ENCODE peak calls at places on chromosomes 4 and X, in six cellular contexts. W, H, Q, B, Y and I are unnamed samples.

GRCh38 chrX:63470506-63470905 is 119.4 kb upstream of the SPIN4 start:
- DNase-seq in W (no peak), H (no peak), Q (no peak), B (no peak), Y (no peak), I (no peak)

GRCh38 chr4:176925962-176926361 is 133.2 kb upstream of the VEGFC start:
- DNase-seq in W (no peak), H (no peak), Q (no peak), B (no peak), Y (no peak), I (no peak)

GRCh38 chr4:19278665-19279064 is 973.0 kb upstream of the SLIT2 start:
- DNase-seq in W (no peak), H (no peak), Q (no peak), B (no peak), Y (no peak), I (no peak)

GRCh38 chr4:108891921-108892320 is 129.1 kb upstream of the ETNPPL start:
- DNase-seq in W (no peak), H (no peak), Q (no peak), B (no peak), Y (no peak), I (no peak)

GRCh38 chr4:151908734-151909497 is 148.1 kb upstream of the GATB start:
- DNase-seq in W (no peak), H (no peak), Q (no peak), B (peak; percentile 26), Y (no peak), I (no peak)

GRCh38 chr4:72186714-72187113 is 154.9 kb downstream of the NPFFR2 start:
- DNase-seq in W (no peak), H (no peak), Q (no peak), B (peak; percentile 6), Y (no peak), I (no peak)

GRCh38 chrX:10111364-10112148 is 45.2 kb upstream of the CLCN4 start:
- DNase-seq in W (no peak), H (no peak), Q (no peak), B (peak; percentile 48), Y (no peak), I (no peak)

GRCh38 chrX:22959204-22959920 is 40.4 kb upstream of the DDX53 start:
- DNase-seq in W (no peak), H (no peak), Q (no peak), B (no peak), Y (no peak), I (no peak)

GRCh38 chr4:40238700-40239548 is 42.1 kb downstream of the RHOH start:
- DNase-seq in W (no peak), H (no peak), Q (no peak), B (no peak), Y (no peak), I (no peak)

GRCh38 chrX:45769919-45770582 is 569.4 kb upstream of the DIPK2B start:
- DNase-seq in W (no peak), H (peak; percentile 15), Q (no peak), B (peak; percentile 65), Y (peak; percentile 85), I (no peak)

GRCh38 chrX:119763175-119763574 is 4.8 kb downstream of the SOWAHD start:
- DNase-seq in W (no peak), H (no peak), Q (no peak), B (no peak), Y (no peak), I (no peak)

GRCh38 chrX:30301977-30302376 is 7.2 kb downstream of the NR0B1 start:
- DNase-seq in W (no peak), H (no peak), Q (no peak), B (no peak), Y (no peak), I (no peak)

GRCh38 chr4:77579406-77580076 is 26.1 kb upstream of the CXCL13 start:
- DNase-seq in W (no peak), H (no peak), Q (no peak), B (no peak), Y (no peak), I (no peak)

GRCh38 chr4:161987611-161988010 is 176.2 kb downstream of the FSTL5 start:
- DNase-seq in W (no peak), H (no peak), Q (no peak), B (no peak), Y (no peak), I (no peak)

GRCh38 chr4:186693159-186693815 is 30.4 kb downstream of the FAT1 start:
- DNase-seq in W (no peak), H (no peak), Q (no peak), B (no peak), Y (peak; percentile 78), I (no peak)

GRCh38 chr4:37188100-37188499 is 56.4 kb upstream of the NWD2 start:
- DNase-seq in W (peak; percentile 57), H (no peak), Q (no peak), B (no peak), Y (no peak), I (no peak)

GRCh38 chrX:3599787-3600465 is 113.5 kb downstream of the PRKX start:
- DNase-seq in W (no peak), H (no peak), Q (no peak), B (no peak), Y (no peak), I (no peak)

GRCh38 chrX:54794795-54795194 is 3.3 kb downstream of the ITIH6 start:
- DNase-seq in W (no peak), H (no peak), Q (no peak), B (no peak), Y (no peak), I (no peak)

GRCh38 chrX:112731793-112732192 is 52.1 kb upstream of the LHFPL1 start:
- DNase-seq in W (no peak), H (no peak), Q (no peak), B (no peak), Y (no peak), I (no peak)

GRCh38 chr4:22502895-22503814 is 12.7 kb downstream of the ADGRA3 start:
- DNase-seq in W (no peak), H (no peak), Q (no peak), B (no peak), Y (no peak), I (no peak)

GRCh38 chr4:121728066-121728465 is 31.3 kb upstream of the ANXA5 start:
- DNase-seq in W (no peak), H (no peak), Q (no peak), B (no peak), Y (no peak), I (no peak)

GRCh38 chr4:130068072-130068471 is 972.1 kb downstream of the C4orf33 start:
- DNase-seq in W (no peak), H (no peak), Q (no peak), B (no peak), Y (no peak), I (no peak)

DNA sequence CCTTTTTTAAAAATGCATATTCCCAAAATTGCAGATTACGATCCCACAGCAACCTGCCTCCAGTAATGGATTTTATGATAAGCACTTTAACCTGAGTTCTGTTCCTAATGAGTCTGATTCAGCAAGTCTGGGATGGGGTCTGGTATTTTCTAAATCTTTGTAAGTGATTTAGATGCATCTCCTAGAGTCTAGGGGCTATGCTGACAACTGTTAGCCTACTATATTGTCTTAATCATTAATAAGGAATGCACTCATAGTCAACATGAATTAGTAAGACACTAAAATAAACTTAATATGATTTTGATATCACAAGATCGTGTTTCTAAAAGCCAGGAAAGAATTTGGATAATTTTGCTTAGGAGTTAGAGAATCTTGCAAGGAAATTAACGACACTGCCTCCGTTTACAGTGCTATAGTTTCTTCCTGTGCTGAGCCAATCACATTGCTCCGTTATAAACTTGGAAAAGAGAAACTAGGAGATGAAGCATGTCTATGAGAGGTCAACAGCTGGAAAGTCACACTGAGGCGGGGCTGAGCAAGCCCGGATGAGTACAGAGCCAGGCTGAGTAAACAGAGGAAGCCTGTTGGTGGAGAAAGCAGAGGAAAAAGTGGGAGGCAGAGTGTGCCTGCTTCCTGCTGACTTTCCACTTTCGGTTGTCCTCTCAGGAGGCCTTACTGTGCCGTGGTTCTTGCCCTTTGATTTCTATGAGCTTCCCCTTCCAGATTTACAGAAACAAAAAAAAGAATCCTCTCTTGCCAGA is 5.4 kb downstream of the SCARB2 start:
- DNase-seq in W (no peak), H (no peak), Q (no peak), B (no peak), Y (peak; percentile 78), I (peak; percentile 65)
- TF ChIP-seq CTCF in W (no peak), H (no peak), Q (no peak), B (no peak), Y (no peak), I (no peak)

DNA sequence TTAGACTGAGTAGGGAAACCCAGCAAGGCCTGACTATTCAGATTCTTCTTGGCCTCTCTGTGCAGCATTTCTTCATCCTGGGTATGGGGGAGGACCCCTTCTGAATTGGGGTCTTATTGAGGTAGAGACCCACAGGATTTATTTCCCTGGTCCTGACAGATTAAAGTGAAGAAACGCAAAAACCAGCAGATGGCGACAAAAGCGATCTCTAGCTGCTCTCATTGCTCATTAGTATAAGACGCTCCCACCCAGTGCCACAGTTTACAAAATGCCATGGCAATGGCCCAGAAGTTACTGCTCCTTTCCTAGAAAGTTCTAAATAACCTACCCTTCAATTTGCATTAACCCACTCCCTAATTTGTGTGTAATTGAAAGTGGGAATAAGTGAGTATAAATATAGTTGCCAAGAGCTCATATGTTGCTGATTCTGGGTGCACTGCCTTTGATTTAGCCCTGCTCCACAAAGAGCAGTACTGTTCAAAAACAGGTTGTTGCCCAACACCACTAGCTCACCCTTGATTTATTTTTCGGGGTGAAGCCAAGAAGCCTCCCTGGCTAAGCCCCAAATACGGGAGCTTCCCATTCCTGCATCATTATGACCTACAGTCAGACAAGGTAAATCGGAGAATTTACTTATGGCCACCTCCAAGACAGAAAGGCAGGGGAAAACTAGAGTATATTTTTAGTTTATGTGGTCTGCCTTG is 3.7 kb upstream of the BEX4 start:
- DNase-seq in W (peak; percentile 65), H (no peak), Q (peak; percentile 26), B (peak; percentile 25), Y (no peak), I (peak; percentile 45)
- TF ChIP-seq CTCF in W (peak; percentile 64), H (peak; percentile 58), Q (no peak), B (peak; percentile 31), Y (peak; percentile 46), I (no peak)

GRCh38 chrX:40323977-40324376 is 226.2 kb upstream of the BCOR start:
- DNase-seq in W (no peak), H (no peak), Q (no peak), B (no peak), Y (no peak), I (no peak)
- TF ChIP-seq CTCF in W (no peak), H (no peak), Q (no peak), B (no peak), Y (no peak), I (no peak)

GRCh38 chrX:86806786-86807185 is 658.5 kb downstream of the DACH2 start:
- DNase-seq in W (peak; percentile 28), H (no peak), Q (no peak), B (peak; percentile 6), Y (no peak), I (peak; percentile 4)
- TF ChIP-seq CTCF in W (peak; percentile 77), H (peak; percentile 63), Q (peak; percentile 25), B (peak; percentile 18), Y (peak; percentile 14), I (no peak)